ENCODE peak calls at places on chromosomes 5 and 9, in four cellular contexts. Y is HepG2, B is K562, A is GM12878. V is an unnamed sample.

GRCh38 chr9:6441269-6441668 is 28.3 kb downstream of the UHRF2 start:
- DNase-seq in Y (no peak), B (no peak), A (no peak), V (no peak)

GRCh38 chr9:124420991-124421543 is 5.8 kb upstream of the PSMB7 start:
- DNase-seq in Y (no peak), B (no peak), A (no peak), V (no peak)

GRCh38 chr5:56981906-56982305 is 30.0 kb upstream of the MIER3 start:
- DNase-seq in Y (no peak), B (no peak), A (no peak), V (no peak)

GRCh38 chr5:142576303-142576702 is 109.6 kb downstream of the FGF1 start:
- DNase-seq in Y (no peak), B (no peak), A (no peak), V (no peak)

GRCh38 chr9:36386396-36386795 is 13.7 kb downstream of the RNF38 start:
- DNase-seq in Y (no peak), B (no peak), A (no peak), V (no peak)

GRCh38 chr9:125043631-125044030 is 99.7 kb downstream of the SCAI start:
- DNase-seq in Y (no peak), B (no peak), A (no peak), V (no peak)

GRCh38 chr5:6708814-6709213 is 4.4 kb upstream of the TENT4A start:
- DNase-seq in Y (no peak), B (no peak), A (no peak), V (no peak)

GRCh38 chr9:113621309-113621791 is 157.8 kb downstream of the RGS3 start:
- DNase-seq in Y (no peak), B (no peak), A (no peak), V (no peak)

GRCh38 chr5:102809033-102809432 is 53.9 kb downstream of the PAM start:
- DNase-seq in Y (no peak), B (no peak), A (no peak), V (no peak)

GRCh38 chr5:65912311-65912710 is 14.1 kb upstream of the ERBIN start:
- DNase-seq in Y (no peak), B (no peak), A (no peak), V (no peak)

GRCh38 chr9:129241725-129242124 is 63.7 kb upstream of the IER5L start:
- DNase-seq in Y (no peak), B (no peak), A (no peak), V (no peak)

GRCh38 chr5:58466939-58467338 is 7.1 kb upstream of the PLK2 start:
- DNase-seq in Y (no peak), B (peak), A (no peak), V (no peak)

GRCh38 chr5:54217826-54218503 is 92.4 kb downstream of the ARL15 start:
- DNase-seq in Y (peak), B (peak), A (no peak), V (peak)

GRCh38 chr5:40716000-40716399 is 36.3 kb downstream of the PTGER4 start:
- DNase-seq in Y (no peak), B (no peak), A (no peak), V (no peak)

GRCh38 chr5:59380350-59380951 is 513.1 kb downstream of the PDE4D start:
- DNase-seq in Y (peak), B (peak), A (peak), V (peak)

GRCh38 chr5:167783145-167783817 is 508.2 kb upstream of the WWC1 start:
- DNase-seq in Y (no peak), B (no peak), A (no peak), V (no peak)

GRCh38 chr5:74206571-74207550 is 433.7 kb downstream of the ENC1 start:
- DNase-seq in Y (no peak), B (no peak), A (no peak), V (no peak)

GRCh38 chr5:2442686-2443354 is 308.7 kb downstream of the IRX2 start:
- DNase-seq in Y (no peak), B (no peak), A (no peak), V (no peak)

GRCh38 chr9:5629312-5630037 is 568 bp downstream of the RIC1 start:
- DNase-seq in Y (no peak), B (peak), A (no peak), V (peak)

GRCh38 chr5:108193021-108193795 is 188.7 kb downstream of the FBXL17 start:
- DNase-seq in Y (no peak), B (no peak), A (no peak), V (no peak)

GRCh38 chr9:96219615-96220257 is 82.2 kb downstream of the HSD17B3 start:
- DNase-seq in Y (no peak), B (peak), A (no peak), V (no peak)

GRCh38 chr5:14506661-14507060 is 74.9 kb upstream of the OTULINL start:
- DNase-seq in Y (no peak), B (no peak), A (no peak), V (no peak)

GRCh38 chr5:133400120-133400519 is 212.2 kb downstream of the FSTL4 start:
- DNase-seq in Y (no peak), B (no peak), A (no peak), V (no peak)

GRCh38 chr5:34932947-34933346 is 3.6 kb downstream of the DNAJC21 start:
- DNase-seq in Y (no peak), B (no peak), A (no peak), V (no peak)

GRCh38 chr5:178072749-178073148 is 40.6 kb upstream of the N4BP3 start:
- DNase-seq in Y (no peak), B (no peak), A (no peak), V (no peak)

GRCh38 chr9:21556581-21557427 is 74.7 kb upstream of the IFNE start:
- DNase-seq in Y (no peak), B (no peak), A (no peak), V (no peak)

GRCh38 chr5:94849821-94850736 is 231.6 kb downstream of the SLF1 start:
- DNase-seq in Y (peak), B (peak), A (peak), V (peak)

GRCh38 chr5:1013238-1013947 is 4.8 kb downstream of the NKD2 start:
- DNase-seq in Y (no peak), B (no peak), A (no peak), V (no peak)

GRCh38 chr9:86557063-86557766 is 203.0 kb upstream of the TUT7 start:
- DNase-seq in Y (no peak), B (no peak), A (no peak), V (no peak)

GRCh38 chr5:135451581-135452360 is at the start of gene TIFAB:
- DNase-seq in Y (no peak), B (no peak), A (no peak), V (no peak)

GRCh38 chr5:53792338-53792737 is 231.9 kb downstream of the NDUFS4 start:
- DNase-seq in Y (no peak), B (no peak), A (no peak), V (no peak)

GRCh38 chr5:140142802-140143201 is 17.1 kb downstream of the IGIP start:
- DNase-seq in Y (no peak), B (no peak), A (no peak), V (no peak)

GRCh38 chr5:142561486-142562097 is 124.3 kb downstream of the FGF1 start:
- DNase-seq in Y (no peak), B (no peak), A (no peak), V (no peak)

GRCh38 chr5:9431496-9432258 is 114.2 kb downstream of the SEMA5A start:
- DNase-seq in Y (no peak), B (no peak), A (no peak), V (no peak)

GRCh38 chr5:30194595-30194994 is 998.9 kb upstream of the CDH6 start:
- DNase-seq in Y (no peak), B (no peak), A (no peak), V (no peak)

GRCh38 chr9:75086443-75087278 is 1.3 kb downstream of the NMRK1 start:
- DNase-seq in Y (peak), B (no peak), A (no peak), V (no peak)

GRCh38 chr5:71719092-71719964 is at the start of gene CARTPT:
- DNase-seq in Y (no peak), B (peak), A (no peak), V (no peak)

GRCh38 chr5:40619406-40619805 is 60.3 kb upstream of the PTGER4 start:
- DNase-seq in Y (no peak), B (no peak), A (no peak), V (no peak)

GRCh38 chr5:132748522-132749000 is 1.3 kb downstream of the CCNI2 start:
- DNase-seq in Y (no peak), B (no peak), A (no peak), V (peak)

GRCh38 chr9:4382722-4383317 is 83.0 kb upstream of the GLIS3 start:
- DNase-seq in Y (no peak), B (peak), A (peak), V (peak)
- TF ChIP-seq FOXK2 in Y (no peak), B (no peak), A (no peak), V (no peak)

GRCh38 chr9:138074516-138074915 is 196.9 kb downstream of the CACNA1B start:
- DNase-seq in Y (no peak), B (no peak), A (no peak), V (no peak)
- TF ChIP-seq FOXK2 in Y (no peak), B (no peak), A (no peak), V (no peak)

DNA sequence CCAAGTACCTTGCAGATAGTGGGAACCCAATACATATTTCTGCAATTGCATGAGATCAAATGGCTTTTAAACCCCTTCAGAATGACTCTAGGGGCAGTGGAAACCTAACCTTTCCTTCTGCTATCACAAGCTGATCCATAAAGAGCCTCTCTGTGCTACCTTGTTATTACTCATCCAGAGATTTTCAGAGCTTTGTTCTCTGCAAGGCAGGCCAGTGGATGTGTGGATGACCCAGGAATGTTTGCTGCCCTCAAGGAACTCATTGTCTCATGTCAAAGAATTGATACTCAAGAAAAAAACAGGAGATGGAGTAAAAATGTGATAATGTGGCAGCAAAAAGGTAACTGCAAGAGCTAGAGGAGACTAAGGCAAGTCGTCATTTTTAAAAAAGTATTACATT is 164.1 kb downstream of the HMHB1 start:
- DNase-seq in Y (no peak), B (no peak), A (no peak), V (no peak)
- TF ChIP-seq FOXK2 in Y (no peak), B (no peak), A (no peak), V (no peak)

GRCh38 chr5:149796025-149796424 is 65.9 kb downstream of the PPARGC1B start:
- DNase-seq in Y (no peak), B (peak), A (no peak), V (peak)
- TF ChIP-seq FOXK2 in Y (no peak), B (no peak), A (no peak), V (no peak)